ENCODE peak calls at places on chromosomes 12 and 14, in ten cellular contexts. V is NCI-H1930; B is stimulated activated CD8-positive, alpha-beta memory T cell treated with anti-CD3 and anti-CD28 coated beads, Interleukin-7, amount 100 ng/mL, for 1 hour; G is endodermal cell; S is NCI-H1694; E is HEK293T; N is cardiac muscle cell; I is stimulated activated CD4-positive, alpha-beta T cell treated with anti-CD3 and anti-CD28 coated beads, Interleukin-4, amount 100 ng/mL, for 1 hour; R is hypothalamus; O is GM12891. Y is an unnamed sample.

GRCh38 chr12:462936-463705 is 3.4 kb downstream of the B4GALNT3 start:
- DNase-seq in S (no peak), G (peak; percentile 64), O (no peak), N (no peak), V (no peak), E (no peak), I (no peak), R (no peak), B (no peak), Y (no peak)

GRCh38 chr14:21069388-21070082 is 569 bp upstream of the ARHGEF40 start:
- DNase-seq in V (peak; percentile 46), I (no peak), O (no peak), R (peak; percentile 71), G (peak; percentile 86), S (no peak), N (peak; percentile 71), B (no peak), E (no peak), Y (no peak)

GRCh38 chr14:65054471-65055085 is 47.7 kb downstream of the MAX start:
- DNase-seq in I (no peak), V (no peak), O (no peak), B (no peak), N (no peak), R (no peak), G (no peak), S (no peak), E (no peak), Y (no peak)

GRCh38 chr12:569091-569676 is 94.1 kb downstream of the NINJ2 start:
- DNase-seq in S (no peak), E (no peak), I (no peak), N (no peak), O (no peak), B (no peak), V (no peak), G (no peak), R (no peak), Y (no peak)

GRCh38 chr12:41264281-41264680 is 76.2 kb downstream of the PDZRN4 start:
- DNase-seq in E (no peak), B (no peak), I (no peak), G (no peak), S (peak; percentile 7), O (no peak), N (peak; percentile 8), R (no peak), V (peak; percentile 25), Y (no peak)

GRCh38 chr12:27824126-27824842 is 44.2 kb upstream of the MANSC4 start:
- DNase-seq in E (no peak), B (no peak), N (no peak), I (no peak), G (no peak), V (no peak), O (no peak), R (no peak), S (no peak), Y (no peak)

GRCh38 chr12:113348849-113349536 is 9.4 kb upstream of the PLBD2 start:
- DNase-seq in O (no peak), V (no peak), S (no peak), R (no peak), G (peak; percentile 81), N (peak; percentile 35), I (no peak), E (no peak), B (no peak), Y (no peak)

GRCh38 chr14:51929920-51930682 is 59.2 kb upstream of the RTRAF start:
- DNase-seq in N (no peak), O (no peak), V (no peak), B (no peak), S (no peak), E (no peak), R (no peak), G (no peak), I (no peak), Y (no peak)

GRCh38 chr14:104732931-104733681 is 9.1 kb downstream of the ADSS1 start:
- DNase-seq in N (no peak), V (no peak), G (no peak), B (no peak), I (no peak), R (no peak), O (no peak), S (no peak), E (no peak), Y (no peak)

GRCh38 chr14:96164861-96165490 is 39.7 kb upstream of the BDKRB2 start:
- DNase-seq in N (no peak), B (no peak), O (no peak), E (no peak), I (no peak), G (peak; percentile 8), S (no peak), R (no peak), V (no peak), Y (no peak)

GRCh38 chr12:56255671-56256070 is 2.5 kb downstream of the ANKRD52 start:
- DNase-seq in V (no peak), S (no peak), G (peak; percentile 36), O (no peak), N (no peak), I (no peak), B (no peak), R (no peak), E (no peak), Y (no peak)

GRCh38 chr12:126218697-126219096 is 1153.5 kb downstream of the AACS start:
- DNase-seq in E (no peak), I (no peak), R (no peak), S (no peak), O (no peak), G (no peak), N (no peak), B (no peak), V (no peak), Y (no peak)

GRCh38 chr14:103023881-103024473 is 33.4 kb downstream of the CDC42BPB start:
- DNase-seq in N (peak; percentile 68), S (no peak), G (no peak), O (no peak), B (no peak), E (no peak), I (no peak), V (no peak), R (no peak), Y (no peak)

GRCh38 chr14:100549834-100550625 is 37.2 kb downstream of the BEGAIN start:
- DNase-seq in G (no peak), O (no peak), E (no peak), N (no peak), B (no peak), S (no peak), R (no peak), V (no peak), I (no peak), Y (no peak)

GRCh38 chr14:38387821-38388220 is 131.9 kb upstream of the CLEC14A start:
- DNase-seq in S (no peak), G (no peak), B (no peak), E (no peak), N (no peak), V (no peak), O (no peak), I (no peak), R (no peak), Y (no peak)

GRCh38 chr14:70416717-70417349 is at the start of gene SYNJ2BP:
- DNase-seq in G (peak; percentile 93), E (peak; percentile 84), V (peak; percentile 76), S (peak; percentile 85), N (peak; percentile 71), O (peak; percentile 22), I (peak; percentile 49), R (peak; percentile 75), B (peak; percentile 18), Y (peak; percentile 4)

GRCh38 chr14:23577710-23578392 is 739 bp downstream of the JPH4 start:
- DNase-seq in I (no peak), O (no peak), B (no peak), V (no peak), S (no peak), R (no peak), N (no peak), E (no peak), G (peak; percentile 68), Y (no peak)

GRCh38 chr14:79363291-79363690 is 848.0 kb downstream of the DIO2 start:
- DNase-seq in V (no peak), G (no peak), O (no peak), B (no peak), I (no peak), R (no peak), S (no peak), N (no peak), E (no peak), Y (no peak)

GRCh38 chr12:46269429-46270241 is 792 bp upstream of the SLC38A1 start:
- DNase-seq in E (no peak), I (peak; percentile 66), O (peak; percentile 49), N (no peak), R (peak; percentile 45), S (no peak), V (peak; percentile 77), B (peak; percentile 18), G (peak; percentile 91), Y (no peak)

GRCh38 chr12:29710104-29710503 is 73.6 kb downstream of the TMTC1 start:
- DNase-seq in V (peak; percentile 26), N (peak; percentile 63), S (peak; percentile 83), G (peak; percentile 84), I (no peak), O (no peak), E (no peak), R (peak; percentile 38), B (no peak), Y (no peak)

GRCh38 chr14:28901631-28902030 is 135.0 kb downstream of the FOXG1 start:
- DNase-seq in N (no peak), S (no peak), B (no peak), E (no peak), I (no peak), V (no peak), R (no peak), O (no peak), G (no peak), Y (no peak)

GRCh38 chr14:90551070-90551704 is 154.4 kb downstream of the CALM1 start:
- DNase-seq in O (no peak), E (no peak), S (no peak), I (no peak), B (no peak), V (no peak), R (no peak), G (no peak), N (peak; percentile 12), Y (no peak)

GRCh38 chr14:106204063-106204462 is 677.7 kb downstream of the TMEM121 start:
- DNase-seq in N (no peak), R (no peak), E (no peak), V (no peak), S (no peak), B (no peak), G (no peak), O (no peak), I (no peak), Y (no peak)

Y was measured in esophagus squamous epithelium.